ENCODE peak calls at places on chromosome 18, in seven cellular contexts. I is SK-N-SH, M is suprapubic skin, T is sigmoid colon, R is A549, F is transverse colon, G is ovary. D is an unnamed sample.
A peak's percentile ranks its signal among the peaks of the same experiment; 100 is the strongest.

GRCh38 chr18:68660355-68661183 is 54.3 kb downstream of the TMX3 start:
- DNase-seq in G (no peak), M (no peak), I (peak; percentile 14), R (peak; percentile 33), F (no peak), T (no peak), D (no peak)

GRCh38 chr18:70194227-70194890 is 11.1 kb downstream of the RTTN start:
- DNase-seq in M (no peak), I (no peak), G (no peak), R (no peak), T (no peak), F (no peak), D (no peak)

GRCh38 chr18:26450989-26451682 is 97.2 kb downstream of the KCTD1 start:
- DNase-seq in G (no peak), I (no peak), M (no peak), T (no peak), R (no peak), F (no peak), D (no peak)

GRCh38 chr18:26457611-26458350 is 90.6 kb downstream of the KCTD1 start:
- DNase-seq in I (no peak), F (no peak), M (no peak), G (no peak), T (no peak), R (no peak), D (no peak)

GRCh38 chr18:46035701-46036680 is 36.1 kb downstream of the PSTPIP2 start:
- DNase-seq in T (no peak), I (peak; percentile 17), G (no peak), M (no peak), R (no peak), F (no peak), D (no peak)

GRCh38 chr18:47215554-47216138 is 35.8 kb downstream of the SKOR2 start:
- DNase-seq in M (no peak), G (no peak), F (no peak), T (no peak), R (peak; percentile 64), I (peak; percentile 54), D (peak; percentile 15)

GRCh38 chr18:36372902-36373301 is 75.4 kb downstream of the FHOD3 start:
- DNase-seq in G (no peak), I (no peak), M (no peak), R (no peak), T (no peak), F (no peak), D (no peak)

GRCh38 chr18:44969214-44969842 is 288.6 kb downstream of the SETBP1 start:
- DNase-seq in G (no peak), I (no peak), F (no peak), T (no peak), M (no peak), R (no peak), D (no peak)

GRCh38 chr18:79509536-79509930 is 113.8 kb downstream of the NFATC1 start:
- DNase-seq in R (no peak), F (peak; percentile 4), M (peak; percentile 28), I (no peak), G (no peak), T (peak; percentile 52), D (no peak)

GRCh38 chr18:58402247-58402646 is 226.6 kb downstream of the ALPK2 start:
- DNase-seq in G (no peak), R (peak; percentile 24), T (no peak), F (no peak), M (peak; percentile 13), I (peak; percentile 37), D (peak; percentile 13)

GRCh38 chr18:33483908-33484307 is 43.4 kb upstream of the CCDC178 start:
- DNase-seq in F (no peak), G (no peak), I (no peak), T (no peak), M (no peak), R (no peak), D (no peak)

GRCh38 chr18:37564796-37565137 is 831 bp downstream of the CELF4 start:
- DNase-seq in I (peak; percentile 52), M (peak; percentile 75), T (peak; percentile 70), F (peak; percentile 14), R (peak; percentile 21), G (peak; percentile 73), D (peak; percentile 44)

GRCh38 chr18:36828157-36828629 is 609 bp downstream of the TPGS2 start:
- DNase-seq in I (no peak), F (peak; percentile 34), R (peak; percentile 36), T (peak; percentile 63), M (no peak), G (no peak), D (no peak)

GRCh38 chr18:28175930-28176673 is 828 bp downstream of the CDH2 start:
- DNase-seq in M (no peak), G (peak; percentile 21), F (no peak), R (peak; percentile 45), I (peak; percentile 64), T (no peak), D (no peak)

GRCh38 chr18:8705941-8706544 is 687 bp downstream of the MTCL1 start:
- DNase-seq in F (no peak), M (no peak), R (no peak), T (peak; percentile 66), G (peak; percentile 47), I (peak; percentile 72), D (no peak)

GRCh38 chr18:8706545-8706980 is 1.2 kb downstream of the MTCL1 start:
- DNase-seq in R (no peak), G (peak; percentile 35), I (no peak), T (peak; percentile 65), F (no peak), M (no peak), D (no peak)

GRCh38 chr18:8704361-8705279 is 736 bp upstream of the MTCL1 start:
- DNase-seq in T (peak; percentile 95), F (peak; percentile 89), G (peak; percentile 92), R (peak; percentile 92), M (peak; percentile 91), I (peak; percentile 99), D (peak; percentile 74)

GRCh38 chr18:8703781-8704301 is 1.5 kb upstream of the MTCL1 start:
- DNase-seq in F (no peak), R (no peak), M (no peak), I (no peak), G (peak; percentile 50), T (peak; percentile 53), D (no peak)

DNA sequence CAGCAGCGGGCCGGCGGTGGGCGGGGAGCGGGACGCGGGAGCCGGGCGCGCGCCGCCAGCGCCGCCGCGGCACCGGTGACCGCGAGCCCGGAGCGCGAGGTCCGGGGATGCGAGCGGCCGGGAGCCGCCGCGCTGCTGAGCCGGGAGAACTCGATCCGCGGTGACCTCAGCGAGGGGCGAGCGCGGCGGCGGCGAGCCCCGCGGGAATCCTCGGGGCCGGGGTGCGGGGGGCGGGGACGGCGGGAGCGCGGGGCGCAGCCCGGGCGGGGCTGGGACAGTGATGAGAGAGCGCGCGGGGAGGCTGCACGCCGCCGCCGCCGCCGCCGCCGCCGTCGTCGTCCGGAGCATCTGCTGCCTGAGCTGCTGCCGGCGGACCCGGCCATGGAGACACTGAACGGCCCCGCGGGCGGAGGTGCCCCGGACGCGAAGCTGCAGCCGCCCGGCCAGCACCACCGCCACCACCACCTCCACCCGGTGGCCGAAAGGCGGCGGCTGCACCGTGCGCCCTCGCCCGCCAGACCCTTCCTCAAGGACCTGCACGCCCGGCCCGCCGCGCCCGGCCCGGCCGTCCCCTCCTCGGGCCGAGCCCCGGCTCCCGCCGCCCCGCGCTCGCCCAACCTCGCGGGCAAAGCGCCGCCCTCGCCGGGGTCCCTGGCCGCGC is at the start of gene MTCL1:
- DNase-seq in G (no peak), M (no peak), R (peak; percentile 58), T (peak; percentile 68), I (peak; percentile 89), F (no peak), D (no peak)
- H3K27ac ChIP-seq in G (peak within 1 kb of the TSS; percentile 84), M (peak within 1 kb of the TSS; percentile 76), R (peak within 1 kb of the TSS; percentile 91), T (peak within 1 kb of the TSS; percentile 95), I (peak within 1 kb of the TSS; percentile 87), F (peak within 1 kb of the TSS; percentile 88), D (peak within 1 kb of the TSS; percentile 83)

GRCh38 chr18:12333650-12334279 is 25.7 kb downstream of the TUBB6 start:
- DNase-seq in T (peak; percentile 55), I (no peak), M (peak; percentile 21), F (no peak), R (no peak), G (no peak), D (no peak)
- TF ChIP-seq CTCF in T (no peak), I (no peak), M (no peak), F (no peak), R (no peak), G (no peak), D (no peak)

GRCh38 chr18:72140007-72140406 is 404.1 kb downstream of the CBLN2 start:
- DNase-seq in T (no peak), I (no peak), M (no peak), R (no peak), F (no peak), G (no peak), D (no peak)
- TF ChIP-seq EP300 in T (no peak), I (no peak), M (no peak), R (no peak), F (no peak), G (no peak), D (no peak)

DNA sequence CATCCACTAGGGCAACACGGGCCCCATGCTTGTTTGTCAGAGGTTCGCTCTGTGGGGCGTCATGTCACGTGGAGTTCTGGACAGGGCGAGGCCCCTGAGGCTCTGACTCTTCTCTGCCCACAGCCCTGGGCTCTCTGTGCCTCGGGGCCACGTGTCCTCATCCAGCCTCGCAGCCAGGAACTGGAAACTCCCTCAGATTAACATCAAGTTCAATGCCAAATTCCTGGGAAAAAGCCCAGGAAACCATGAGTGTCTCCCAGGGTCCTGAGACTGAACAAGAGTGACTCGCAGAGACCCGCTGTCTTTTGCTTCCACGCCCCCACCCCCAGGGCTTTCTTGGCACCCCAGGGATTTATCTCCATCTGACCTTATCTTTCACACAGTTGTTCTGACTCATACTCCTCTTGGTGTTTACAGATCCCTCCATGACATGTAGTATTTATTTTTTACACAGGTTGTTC is 174.0 kb upstream of the PIEZO2 start:
- DNase-seq in I (no peak), M (no peak), F (no peak), G (no peak), R (peak; percentile 61), T (no peak), D (no peak)
- H3K27ac ChIP-seq in I (no peak overlapping the region), M (no peak overlapping the region), F (no peak overlapping the region), G (no peak overlapping the region), R (peak overlapping the region; percentile 54), T (no peak overlapping the region), D (no peak overlapping the region)

DNA sequence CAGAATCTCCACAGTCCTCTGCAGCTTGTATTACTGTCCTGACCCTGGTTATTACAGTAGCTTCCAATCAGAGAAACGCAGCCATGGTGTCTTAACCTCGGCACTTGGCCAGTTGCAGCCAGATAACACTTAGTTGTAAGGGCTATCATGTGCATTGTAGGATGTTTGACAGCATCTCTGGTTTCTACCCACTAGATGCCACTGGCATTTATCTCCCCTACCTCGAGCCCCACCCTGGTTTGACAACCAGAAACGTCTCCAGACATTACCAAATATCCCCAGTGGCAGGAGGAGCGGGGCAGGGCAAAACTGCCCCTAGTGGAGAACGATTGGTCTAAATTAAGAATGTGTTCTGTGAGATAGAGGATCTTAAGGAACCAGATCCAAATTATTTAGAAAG is 13.1 kb downstream of the DSG2 start:
- DNase-seq in R (no peak), T (no peak), I (no peak), F (no peak), G (no peak), M (no peak), D (no peak)
- TF ChIP-seq CTCF in R (peak; percentile 10), T (no peak), I (no peak), F (peak; percentile 5), G (no peak), M (no peak), D (no peak)

GRCh38 chr18:814300-815084 is 2.5 kb upstream of the YES1 start:
- DNase-seq in T (no peak), R (no peak), M (no peak), I (no peak), F (no peak), G (no peak), D (no peak)
- TF ChIP-seq EP300 in T (no peak), R (no peak), M (no peak), I (no peak), F (no peak), G (no peak), D (no peak)

GRCh38 chr18:77635441-77635840 is 385.8 kb downstream of the GALR1 start:
- DNase-seq in I (no peak), M (no peak), F (no peak), G (no peak), T (peak; percentile 81), R (no peak), D (no peak)
- H3K27ac ChIP-seq in I (no peak overlapping the region), M (no peak overlapping the region), F (no peak overlapping the region), G (no peak overlapping the region), T (no peak overlapping the region), R (no peak overlapping the region), D (no peak overlapping the region)

D was measured in tibial nerve.